ENCODE peak calls at places on chromosomes 13 and 19, in eight cellular contexts. One of them, this sample, is unnamed.

GRCh38 chr19:10653482-10653731 is 739 bp upstream of the ILF3 start:
- DNase-seq in chondrocyte: no peak
- DNase-seq in GM12865: no peak
- DNase-seq in choroid plexus epithelial cell: no peak
- DNase-seq in posterior cingulate gyrus: no peak
- DNase-seq in SHP77: no peak
- DNase-seq in HEK293T: no peak
- DNase-seq in stimulated activated CD8-positive, alpha-beta memory T cell treated with anti-CD3 and anti-CD28 coated beads, Interleukin-15, amount 100 ng/mL, for 1 hour: no peak
- DNase-seq in this sample: no peak

GRCh38 chr19:14632286-14632685 is 42.4 kb downstream of the ADGRE3 start:
- DNase-seq in SHP77: peak; percentile 24
- DNase-seq in stimulated activated CD8-positive, alpha-beta memory T cell treated with anti-CD3 and anti-CD28 coated beads, Interleukin-15, amount 100 ng/mL, for 1 hour: no peak
- DNase-seq in HEK293T: peak; percentile 56
- DNase-seq in choroid plexus epithelial cell: peak; percentile 40
- DNase-seq in posterior cingulate gyrus: no peak
- DNase-seq in GM12865: peak; percentile 58
- DNase-seq in chondrocyte: no peak
- DNase-seq in this sample: no peak

GRCh38 chr19:47697863-47698609 is 15.2 kb upstream of the EHD2 start:
- DNase-seq in SHP77: peak; percentile 63
- DNase-seq in choroid plexus epithelial cell: peak; percentile 90
- DNase-seq in HEK293T: peak; percentile 85
- DNase-seq in chondrocyte: no peak
- DNase-seq in posterior cingulate gyrus: peak; percentile 74
- DNase-seq in GM12865: peak; percentile 83
- DNase-seq in stimulated activated CD8-positive, alpha-beta memory T cell treated with anti-CD3 and anti-CD28 coated beads, Interleukin-15, amount 100 ng/mL, for 1 hour: no peak
- DNase-seq in this sample: peak; percentile 89

GRCh38 chr13:104318121-104318520 is 1251.9 kb upstream of the SLC10A2 start:
- DNase-seq in stimulated activated CD8-positive, alpha-beta memory T cell treated with anti-CD3 and anti-CD28 coated beads, Interleukin-15, amount 100 ng/mL, for 1 hour: no peak
- DNase-seq in choroid plexus epithelial cell: peak; percentile 84
- DNase-seq in HEK293T: no peak
- DNase-seq in chondrocyte: no peak
- DNase-seq in SHP77: peak; percentile 13
- DNase-seq in posterior cingulate gyrus: no peak
- DNase-seq in GM12865: no peak
- DNase-seq in this sample: peak; percentile 2

GRCh38 chr19:10114651-10115391 is 3.3 kb downstream of the P2RY11 start:
- DNase-seq in SHP77: no peak
- DNase-seq in GM12865: peak; percentile 64
- DNase-seq in posterior cingulate gyrus: no peak
- DNase-seq in chondrocyte: no peak
- DNase-seq in HEK293T: no peak
- DNase-seq in stimulated activated CD8-positive, alpha-beta memory T cell treated with anti-CD3 and anti-CD28 coated beads, Interleukin-15, amount 100 ng/mL, for 1 hour: no peak
- DNase-seq in choroid plexus epithelial cell: no peak
- DNase-seq in this sample: no peak

GRCh38 chr13:104014803-104015645 is 948.8 kb upstream of the SLC10A2 start:
- DNase-seq in choroid plexus epithelial cell: peak; percentile 74
- DNase-seq in SHP77: no peak
- DNase-seq in chondrocyte: no peak
- DNase-seq in posterior cingulate gyrus: no peak
- DNase-seq in stimulated activated CD8-positive, alpha-beta memory T cell treated with anti-CD3 and anti-CD28 coated beads, Interleukin-15, amount 100 ng/mL, for 1 hour: no peak
- DNase-seq in GM12865: no peak
- DNase-seq in HEK293T: no peak
- DNase-seq in this sample: no peak

GRCh38 chr19:5205388-5205787 is 135.2 kb downstream of the PTPRS start:
- DNase-seq in stimulated activated CD8-positive, alpha-beta memory T cell treated with anti-CD3 and anti-CD28 coated beads, Interleukin-15, amount 100 ng/mL, for 1 hour: no peak
- DNase-seq in HEK293T: no peak
- DNase-seq in SHP77: no peak
- DNase-seq in GM12865: no peak
- DNase-seq in posterior cingulate gyrus: no peak
- DNase-seq in choroid plexus epithelial cell: no peak
- DNase-seq in chondrocyte: no peak
- DNase-seq in this sample: no peak

GRCh38 chr13:50529154-50529882 is 314.2 kb downstream of the DLEU7 start:
- DNase-seq in SHP77: peak; percentile 90
- DNase-seq in GM12865: no peak
- DNase-seq in posterior cingulate gyrus: peak; percentile 50
- DNase-seq in chondrocyte: peak; percentile 65
- DNase-seq in choroid plexus epithelial cell: peak; percentile 97
- DNase-seq in HEK293T: peak; percentile 69
- DNase-seq in stimulated activated CD8-positive, alpha-beta memory T cell treated with anti-CD3 and anti-CD28 coated beads, Interleukin-15, amount 100 ng/mL, for 1 hour: no peak
- DNase-seq in this sample: peak; percentile 36

GRCh38 chr13:100363351-100363750 is 225.2 kb downstream of the GGACT start:
- DNase-seq in SHP77: no peak
- DNase-seq in chondrocyte: no peak
- DNase-seq in GM12865: no peak
- DNase-seq in choroid plexus epithelial cell: peak; percentile 94
- DNase-seq in HEK293T: no peak
- DNase-seq in posterior cingulate gyrus: no peak
- DNase-seq in stimulated activated CD8-positive, alpha-beta memory T cell treated with anti-CD3 and anti-CD28 coated beads, Interleukin-15, amount 100 ng/mL, for 1 hour: no peak
- DNase-seq in this sample: peak; percentile 7

GRCh38 chr13:23628765-23629565 is 58.8 kb downstream of the TNFRSF19 start:
- DNase-seq in SHP77: no peak
- DNase-seq in posterior cingulate gyrus: no peak
- DNase-seq in HEK293T: no peak
- DNase-seq in choroid plexus epithelial cell: no peak
- DNase-seq in stimulated activated CD8-positive, alpha-beta memory T cell treated with anti-CD3 and anti-CD28 coated beads, Interleukin-15, amount 100 ng/mL, for 1 hour: no peak
- DNase-seq in chondrocyte: no peak
- DNase-seq in GM12865: no peak
- DNase-seq in this sample: no peak

GRCh38 chr13:75946746-75947397 is 310.7 kb downstream of the LMO7 start:
- DNase-seq in posterior cingulate gyrus: no peak
- DNase-seq in HEK293T: no peak
- DNase-seq in GM12865: no peak
- DNase-seq in choroid plexus epithelial cell: no peak
- DNase-seq in stimulated activated CD8-positive, alpha-beta memory T cell treated with anti-CD3 and anti-CD28 coated beads, Interleukin-15, amount 100 ng/mL, for 1 hour: no peak
- DNase-seq in SHP77: no peak
- DNase-seq in chondrocyte: no peak
- DNase-seq in this sample: no peak

GRCh38 chr13:113121183-113121927 is 1.2 kb upstream of the F10 start:
- DNase-seq in chondrocyte: no peak
- DNase-seq in SHP77: no peak
- DNase-seq in posterior cingulate gyrus: no peak
- DNase-seq in choroid plexus epithelial cell: no peak
- DNase-seq in HEK293T: no peak
- DNase-seq in GM12865: no peak
- DNase-seq in stimulated activated CD8-positive, alpha-beta memory T cell treated with anti-CD3 and anti-CD28 coated beads, Interleukin-15, amount 100 ng/mL, for 1 hour: no peak
- DNase-seq in this sample: no peak

GRCh38 chr13:111472559-111473460 is 152.4 kb downstream of the TEX29 start:
- DNase-seq in posterior cingulate gyrus: no peak
- DNase-seq in HEK293T: no peak
- DNase-seq in SHP77: no peak
- DNase-seq in stimulated activated CD8-positive, alpha-beta memory T cell treated with anti-CD3 and anti-CD28 coated beads, Interleukin-15, amount 100 ng/mL, for 1 hour: no peak
- DNase-seq in choroid plexus epithelial cell: no peak
- DNase-seq in chondrocyte: no peak
- DNase-seq in GM12865: no peak
- DNase-seq in this sample: no peak

GRCh38 chr19:51689751-51690358 is 3.3 kb upstream of the SPACA6 start:
- DNase-seq in choroid plexus epithelial cell: peak; percentile 53
- DNase-seq in stimulated activated CD8-positive, alpha-beta memory T cell treated with anti-CD3 and anti-CD28 coated beads, Interleukin-15, amount 100 ng/mL, for 1 hour: no peak
- DNase-seq in HEK293T: peak; percentile 36
- DNase-seq in chondrocyte: peak; percentile 85
- DNase-seq in GM12865: no peak
- DNase-seq in posterior cingulate gyrus: peak; percentile 45
- DNase-seq in SHP77: no peak
- DNase-seq in this sample: no peak

GRCh38 chr13:38685974-38686571 is 804 bp upstream of the FREM2 start:
- DNase-seq in GM12865: peak; percentile 15
- DNase-seq in choroid plexus epithelial cell: peak; percentile 30
- DNase-seq in HEK293T: peak; percentile 52
- DNase-seq in posterior cingulate gyrus: no peak
- DNase-seq in chondrocyte: no peak
- DNase-seq in stimulated activated CD8-positive, alpha-beta memory T cell treated with anti-CD3 and anti-CD28 coated beads, Interleukin-15, amount 100 ng/mL, for 1 hour: no peak
- DNase-seq in SHP77: no peak
- DNase-seq in this sample: no peak

GRCh38 chr19:14112809-14113385 is 4.7 kb downstream of the PRKACA start:
- DNase-seq in posterior cingulate gyrus: no peak
- DNase-seq in GM12865: no peak
- DNase-seq in SHP77: no peak
- DNase-seq in HEK293T: no peak
- DNase-seq in stimulated activated CD8-positive, alpha-beta memory T cell treated with anti-CD3 and anti-CD28 coated beads, Interleukin-15, amount 100 ng/mL, for 1 hour: no peak
- DNase-seq in choroid plexus epithelial cell: no peak
- DNase-seq in chondrocyte: no peak
- DNase-seq in this sample: peak; percentile 63

GRCh38 chr19:50875795-50876422 is 2.7 kb downstream of the KLK2 start:
- DNase-seq in posterior cingulate gyrus: no peak
- DNase-seq in HEK293T: no peak
- DNase-seq in SHP77: no peak
- DNase-seq in GM12865: peak; percentile 21
- DNase-seq in stimulated activated CD8-positive, alpha-beta memory T cell treated with anti-CD3 and anti-CD28 coated beads, Interleukin-15, amount 100 ng/mL, for 1 hour: no peak
- DNase-seq in chondrocyte: no peak
- DNase-seq in choroid plexus epithelial cell: no peak
- DNase-seq in this sample: no peak

This sample was measured in hepatic stellate cell.